ENCODE peak calls at places on chromosomes 13 and 19, in five cellular contexts. C is cardiac muscle cell, O is tibial artery, G is ovary, M is left lung. N is an unnamed sample. For H3K36me3, the result is how much of the 10 kb centered on the place peaks cover.

GRCh38 chr19:5122121-5122400 is 153.1 kb downstream of the KDM4B start:
- DNase-seq in C (no peak), O (no peak), G (no peak), M (no peak), N (no peak)

GRCh38 chr19:29967623-29968022 is 25.6 kb downstream of the URI1 start:
- DNase-seq in C (no peak), O (no peak), G (no peak), M (no peak), N (no peak)

GRCh38 chr19:3670796-3671679 is 29.2 kb downstream of the PIP5K1C start:
- DNase-seq in C (no peak), O (peak), G (peak), M (peak), N (no peak)

GRCh38 chr13:28485551-28485950 is 9.4 kb downstream of the FLT1 start:
- DNase-seq in C (no peak), O (no peak), G (no peak), M (no peak), N (no peak)

GRCh38 chr19:2199861-2200623 is 36.1 kb downstream of the PLEKHJ1 start:
- DNase-seq in C (no peak), O (no peak), G (no peak), M (no peak), N (no peak)

GRCh38 chr19:18672606-18673337 is 10.7 kb upstream of the CRTC1 start:
- DNase-seq in C (no peak), O (peak), G (no peak), M (no peak), N (peak)

GRCh38 chr13:91142572-91142971 is 204.9 kb upstream of the MIR17HG start:
- DNase-seq in C (no peak), O (no peak), G (no peak), M (no peak), N (peak)

GRCh38 chr19:49869009-49869483 is 1.7 kb upstream of the PNKP start:
- DNase-seq in C (no peak), O (no peak), G (no peak), M (no peak), N (no peak)

GRCh38 chr13:50106559-50106958 is 91.3 kb downstream of the KCNRG start:
- DNase-seq in C (no peak), O (no peak), G (no peak), M (no peak), N (no peak)

GRCh38 chr19:12166596-12166995 is 3.7 kb downstream of the ZNF136 start:
- DNase-seq in C (no peak), O (no peak), G (no peak), M (no peak), N (no peak)

GRCh38 chr13:23902975-23903905 is 5.9 kb upstream of the C1QTNF9B start:
- DNase-seq in C (peak), O (no peak), G (no peak), M (no peak), N (no peak)

GRCh38 chr19:46373573-46374359 is 26.9 kb downstream of the PPP5C start:
- DNase-seq in C (no peak), O (peak), G (no peak), M (peak), N (peak)

GRCh38 chr19:2743099-2743498 is 3.3 kb upstream of the SLC39A3 start:
- DNase-seq in C (no peak), O (no peak), G (no peak), M (no peak), N (no peak)

GRCh38 chr13:114068723-114069322 is 63.6 kb downstream of the RASA3 start:
- DNase-seq in C (peak), O (peak), G (peak), M (peak), N (peak)

GRCh38 chr13:114067381-114067885 is 65.0 kb downstream of the RASA3 start:
- DNase-seq in C (no peak), O (no peak), G (no peak), M (peak), N (no peak)

GRCh38 chr13:114069376-114070097 is 62.9 kb downstream of the RASA3 start:
- DNase-seq in C (no peak), O (peak), G (no peak), M (peak), N (no peak)

GRCh38 chr13:114066956-114067355 is 65.5 kb downstream of the RASA3 start:
- DNase-seq in C (no peak), O (no peak), G (no peak), M (no peak), N (no peak)

DNA sequence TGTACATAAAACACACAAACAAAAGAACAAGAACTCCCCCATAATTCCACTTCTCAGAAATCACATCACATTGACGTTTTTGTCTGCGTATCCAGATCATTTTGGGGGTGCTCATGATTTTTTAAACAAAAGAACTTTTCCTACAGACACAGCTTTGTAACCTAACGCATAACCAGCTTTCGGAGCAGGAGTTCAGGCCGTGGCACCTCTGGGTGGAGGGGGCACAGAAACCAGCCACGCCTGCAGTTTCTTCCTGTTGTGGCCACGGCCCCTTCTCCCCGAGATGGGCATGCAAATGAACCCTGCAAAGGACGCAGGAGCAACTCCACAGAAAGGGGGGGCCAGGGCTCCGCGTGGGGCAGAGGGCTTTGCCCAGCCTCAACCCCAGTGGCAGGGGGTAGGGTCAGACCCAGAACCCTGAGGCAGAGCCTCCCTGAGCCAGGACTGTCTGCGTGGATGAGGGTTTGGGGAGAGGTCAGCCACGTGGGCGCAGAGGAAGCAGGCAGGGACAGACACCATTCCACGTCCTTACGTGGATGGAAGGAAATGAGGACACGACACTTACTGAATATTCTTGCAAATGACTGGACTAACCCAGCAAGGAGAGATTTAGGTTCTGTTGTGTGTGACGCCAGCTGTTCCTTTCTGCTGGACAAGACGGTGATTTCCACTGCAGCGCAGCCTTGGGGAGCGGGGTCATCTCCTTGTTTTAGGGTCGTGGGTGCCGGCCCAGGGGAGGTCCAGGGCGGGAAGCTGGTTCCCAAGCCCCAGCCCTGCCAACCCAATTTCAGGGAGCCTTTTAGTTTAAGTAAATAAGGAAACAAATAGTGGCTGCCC is 64.3 kb downstream of the RASA3 start:
- DNase-seq in C (no peak), O (peak), G (no peak), M (peak), N (no peak)
- H3K4me3 ChIP-seq in C (no peak), O (no peak), G (no peak), M (no peak), N (no peak)

GRCh38 chr19:42135836-42136235 is 3.6 kb upstream of the POU2F2 start:
- DNase-seq in C (no peak), O (no peak), G (no peak), M (no peak), N (no peak)
- TF ChIP-seq CTCF in C (no peak), O (no peak), G (no peak), M (no peak), N (no peak)

GRCh38 chr13:100138859-100139491 is 50.1 kb downstream of the PCCA start:
- DNase-seq in C (no peak), O (no peak), G (no peak), M (no peak), N (no peak)
- H3K36me3 ChIP-seq in C (under half), O (under half), G (under half), M (under half), N (under half)

DNA sequence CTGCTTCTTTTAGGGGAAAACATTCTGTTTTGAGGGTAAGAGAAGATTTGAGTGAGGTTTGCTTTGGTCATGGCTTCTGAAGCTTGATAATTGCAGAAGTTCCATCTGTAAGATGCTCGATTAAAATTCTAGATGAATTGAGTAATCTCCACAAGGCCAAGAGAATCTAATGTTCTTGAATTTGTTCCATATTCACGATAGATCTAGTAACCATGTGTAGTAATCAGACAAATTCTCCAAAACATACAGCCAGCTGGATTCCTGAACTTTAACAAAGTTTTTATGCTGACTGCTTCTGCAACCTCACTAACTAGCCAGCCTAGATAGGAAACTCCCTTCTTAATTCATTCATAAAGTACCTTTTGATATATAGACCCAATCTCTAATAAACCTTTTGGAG is 92.7 kb downstream of the COL4A2 start:
- DNase-seq in C (no peak), O (no peak), G (no peak), M (no peak), N (no peak)
- H3K4me3 ChIP-seq in C (no peak), O (no peak), G (no peak), M (no peak), N (no peak)